ENCODE peak calls at places on chromosomes 3 and 15, in eight cellular contexts. F is lower lobe of right lung, T is DND-41, K is stomach, P is mucosa of descending colon, U is BE2C, Z is SK-N-SH, L is ascending aorta. M is an unnamed sample.

GRCh38 chr3:127889976-127890650 is 24.9 kb upstream of the KBTBD12 start:
- DNase-seq in U (no peak), P (no peak), L (no peak), Z (no peak), K (no peak), F (no peak), T (no peak), M (no peak)

GRCh38 chr3:51706788-51707731 is at the start of gene GRM2:
- DNase-seq in F (peak; percentile 81), L (peak; percentile 69), P (peak; percentile 67), T (peak; percentile 34), Z (peak; percentile 97), U (peak; percentile 79), K (peak; percentile 80), M (peak; percentile 88)

GRCh38 chr3:27426926-27427325 is 57.3 kb downstream of the SLC4A7 start:
- DNase-seq in Z (no peak), P (no peak), F (no peak), K (no peak), L (no peak), T (no peak), U (no peak), M (no peak)

GRCh38 chr15:48940508-48940907 is 23.2 kb downstream of the SHC4 start:
- DNase-seq in U (no peak), Z (no peak), T (no peak), L (no peak), K (no peak), F (no peak), P (no peak), M (no peak)

GRCh38 chr15:82848201-82848993 is 39.0 kb downstream of the WHAMM start:
- DNase-seq in P (no peak), F (no peak), Z (no peak), L (no peak), U (no peak), T (no peak), K (no peak), M (no peak)

GRCh38 chr3:76470285-76470684 is 569.6 kb upstream of the ROBO2 start:
- DNase-seq in T (no peak), K (no peak), U (no peak), Z (no peak), P (no peak), L (no peak), F (no peak), M (no peak)

GRCh38 chr3:4746241-4746958 is 232.8 kb upstream of the BHLHE40 start:
- DNase-seq in F (no peak), T (no peak), U (no peak), Z (no peak), L (no peak), P (no peak), K (no peak), M (peak; percentile 41)

GRCh38 chr3:196120291-196120951 is 38.5 kb upstream of the TFRC start:
- DNase-seq in U (no peak), T (peak; percentile 82), P (peak; percentile 52), K (no peak), L (no peak), F (no peak), Z (no peak), M (peak; percentile 60)

GRCh38 chr3:187026321-187026678 is 96.0 kb downstream of the ST6GAL1 start:
- DNase-seq in K (no peak), L (no peak), U (no peak), Z (no peak), T (no peak), P (no peak), F (no peak), M (no peak)
- H3K4me1 ChIP-seq in K (peaks cover 9% of the 10 kb centered on the region), L (peaks cover 5% of the 10 kb centered on the region), U (peaks cover 20% of the 10 kb centered on the region), Z (peaks cover 9% of the 10 kb centered on the region), T (no peaks in the 10 kb centered on the region), P (no peaks in the 10 kb centered on the region), F (peaks cover 33% of the 10 kb centered on the region), M (peaks cover 6% of the 10 kb centered on the region)

GRCh38 chr3:75042941-75043340 is 428.5 kb upstream of the CNTN3 start:
- DNase-seq in K (no peak), P (no peak), L (no peak), U (no peak), Z (no peak), F (no peak), T (no peak), M (no peak)
- H3K9me3 ChIP-seq in K (no peaks in the 10 kb centered on the region), P (peaks cover 5% of the 10 kb centered on the region), L (no peaks in the 10 kb centered on the region), U (no peaks in the 10 kb centered on the region), Z (peaks cover 4% of the 10 kb centered on the region), F (peaks cover 16% of the 10 kb centered on the region), T (no peaks in the 10 kb centered on the region), M (peaks cover 14% of the 10 kb centered on the region)

GRCh38 chr15:42065478-42065877 is 28.9 kb downstream of the PLA2G4D start:
- DNase-seq in K (no peak), T (no peak), F (no peak), P (no peak), U (no peak), L (peak; percentile 30), Z (no peak), M (no peak)

GRCh38 chr15:42069025-42069424 is 25.3 kb downstream of the PLA2G4D start:
- DNase-seq in F (no peak), Z (no peak), P (no peak), U (no peak), L (no peak), K (no peak), T (no peak), M (no peak)

GRCh38 chr15:42068601-42069000 is 25.8 kb downstream of the PLA2G4D start:
- DNase-seq in T (no peak), P (peak; percentile 44), Z (no peak), L (peak; percentile 61), K (peak; percentile 22), F (no peak), U (no peak), M (no peak)

GRCh38 chr15:42065008-42065407 is 29.4 kb downstream of the PLA2G4D start:
- DNase-seq in L (peak; percentile 60), P (no peak), T (peak; percentile 17), Z (peak; percentile 56), K (peak; percentile 24), F (no peak), U (peak; percentile 69), M (no peak)

GRCh38 chr15:42066764-42067415 is 27.5 kb downstream of the PLA2G4D start:
- DNase-seq in K (no peak), L (peak; percentile 46), U (no peak), P (no peak), F (no peak), T (no peak), Z (no peak), M (no peak)
- TF ChIP-seq CTCF in K (no peak), L (no peak), U (no peak), P (no peak), F (no peak), T (no peak), Z (no peak), M (no peak)

DNA sequence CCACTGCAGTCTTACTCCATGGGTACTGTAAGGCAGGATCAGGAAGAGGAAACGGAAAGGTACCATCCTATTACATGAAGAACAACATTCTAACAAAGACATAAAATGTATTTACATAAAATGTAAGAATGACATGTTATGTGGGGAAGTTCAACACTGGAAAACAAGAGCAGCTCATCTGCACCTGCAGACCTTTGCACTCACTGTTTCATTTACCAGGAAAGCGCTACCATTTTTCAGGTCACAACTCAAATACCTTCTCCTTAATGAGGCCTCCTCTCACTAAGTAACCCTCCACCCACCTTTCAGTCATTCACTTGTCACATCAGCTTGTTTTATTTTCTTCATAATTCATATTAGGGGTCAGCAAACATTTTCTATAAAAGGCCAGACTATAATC is 2.6 kb downstream of the TMCC1 start:
- DNase-seq in F (no peak), T (no peak), U (no peak), P (no peak), L (no peak), K (no peak), Z (no peak), M (no peak)
- H3K4me1 ChIP-seq in F (peaks cover 50% of the 10 kb centered on the region), T (peaks cover 55% of the 10 kb centered on the region), U (peaks cover 3% of the 10 kb centered on the region), P (peaks cover 15% of the 10 kb centered on the region), L (peaks cover 4% of the 10 kb centered on the region), K (peaks cover 55% of the 10 kb centered on the region), Z (peaks cover 11% of the 10 kb centered on the region), M (peaks cover 22% of the 10 kb centered on the region)

DNA sequence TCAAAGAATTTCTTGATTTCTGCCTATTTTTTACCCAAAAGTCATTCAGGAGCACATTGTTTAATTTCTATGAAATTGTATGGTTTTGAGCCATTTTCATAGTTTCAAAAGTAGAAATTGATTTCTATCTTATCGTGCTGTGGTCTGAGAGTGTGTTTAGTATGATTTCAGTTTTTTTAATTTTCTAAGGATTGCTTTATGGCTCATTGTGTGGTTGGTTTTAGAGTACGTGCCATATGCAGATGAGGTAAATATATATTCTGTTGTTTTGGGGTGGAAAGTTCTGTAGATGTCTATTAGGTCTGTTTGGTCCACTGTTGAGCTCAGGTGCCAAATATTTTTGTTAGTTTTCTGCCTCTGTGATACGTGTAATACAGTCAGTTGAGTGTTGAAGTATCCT is 487.1 kb upstream of the CBLB start:
- DNase-seq in L (no peak), Z (no peak), F (no peak), K (no peak), T (no peak), U (no peak), P (no peak), M (no peak)
- H3K9me3 ChIP-seq in L (no peaks in the 10 kb centered on the region), Z (no peaks in the 10 kb centered on the region), F (no peaks in the 10 kb centered on the region), K (no peaks in the 10 kb centered on the region), T (no peaks in the 10 kb centered on the region), U (no peaks in the 10 kb centered on the region), P (no peaks in the 10 kb centered on the region), M (no peaks in the 10 kb centered on the region)

GRCh38 chr15:92655178-92655995 is at the start of gene FAM174B:
- DNase-seq in U (peak; percentile 65), P (peak; percentile 71), K (peak; percentile 69), Z (peak; percentile 92), T (no peak), L (no peak), F (peak; percentile 73), M (peak; percentile 47)
- TF ChIP-seq CTCF in U (no peak), P (no peak), K (no peak), Z (no peak), T (no peak), L (no peak), F (no peak), M (no peak)

M was measured in heart left ventricle.